ENCODE peak calls at places on chromosomes 3 and 15, in four cellular contexts. C is NCI-H446 treated with DMSO at 0.1 percent for 48 hours, Z is right cardiac atrium, S is ACHN. J is an unnamed sample.

GRCh38 chr3:16319307-16319706 is 54.3 kb downstream of the OXNAD1 start:
- DNase-seq in C (no peak), Z (no peak), S (peak), J (peak)

GRCh38 chr3:22170370-22170769 is 419.4 kb upstream of the ZNF385D start:
- DNase-seq in Z (no peak), S (no peak), C (no peak), J (no peak)

GRCh38 chr3:166829896-166830295 is 550.2 kb downstream of the ZBBX start:
- DNase-seq in Z (no peak), S (no peak), C (no peak), J (no peak)

GRCh38 chr3:11150256-11150655 is 4.0 kb upstream of the HRH1 start:
- DNase-seq in Z (no peak), C (no peak), S (no peak), J (no peak)

GRCh38 chr15:60721706-60722105 is 242.8 kb upstream of the ICE2 start:
- DNase-seq in Z (no peak), S (no peak), C (no peak), J (no peak)

GRCh38 chr3:10810376-10810775 is 5.7 kb upstream of the SLC6A11 start:
- DNase-seq in Z (no peak), C (no peak), S (no peak), J (no peak)

GRCh38 chr15:31359722-31360111 is 33.1 kb downstream of the KLF13 start:
- DNase-seq in Z (peak), S (no peak), C (no peak), J (no peak)

GRCh38 chr3:161096771-161097367 is 8.3 kb downstream of the B3GALNT1 start:
- DNase-seq in S (peak), C (no peak), Z (no peak), J (no peak)

GRCh38 chr15:68315495-68316007 is 38.0 kb downstream of the FEM1B start:
- DNase-seq in S (no peak), C (no peak), Z (no peak), J (peak)

GRCh38 chr3:140023616-140024530 is 88.9 kb downstream of the CLSTN2 start:
- DNase-seq in C (peak), Z (peak), S (no peak), J (peak)

GRCh38 chr15:52678468-52679231 is 538 bp downstream of the ATOSA start:
- DNase-seq in S (peak), Z (peak), C (no peak), J (peak)

GRCh38 chr15:63181658-63182057 is 7.7 kb upstream of the RAB8B start:
- DNase-seq in C (no peak), S (no peak), Z (no peak), J (no peak)